ENCODE peak calls at places on chromosomes 11 and 22, in seven cellular contexts. U, O, E, Q, Z, M and N are unnamed samples.

GRCh38 chr22:20061481-20061861 is 18.6 kb upstream of the DGCR8 start:
- DNase-seq in U (peak), E (no peak), Q (no peak), Z (no peak), O (no peak), M (no peak), N (no peak)

GRCh38 chr11:71476031-71476430 is 23.0 kb downstream of the NADSYN1 start:
- DNase-seq in O (no peak), Q (no peak), E (no peak), Z (no peak), M (no peak), U (no peak), N (no peak)

GRCh38 chr11:72828081-72828567 is 13.9 kb downstream of the ATG16L2 start:
- DNase-seq in Z (no peak), U (peak), O (no peak), M (peak), Q (peak), E (no peak), N (peak)

GRCh38 chr11:99822846-99823565 is 802.3 kb downstream of the CNTN5 start:
- DNase-seq in Z (no peak), E (no peak), M (no peak), O (no peak), U (no peak), Q (peak), N (no peak)

GRCh38 chr11:22244986-22245592 is 52.2 kb downstream of the ANO5 start:
- DNase-seq in U (peak), Q (peak), O (peak), M (peak), Z (peak), E (no peak), N (peak)

GRCh38 chr11:18075444-18075843 is 29.4 kb upstream of the TPH1 start:
- DNase-seq in O (no peak), M (no peak), Q (no peak), E (no peak), Z (no peak), U (peak), N (no peak)

GRCh38 chr11:134333951-134334350 is 2.2 kb downstream of the GLB1L2 start:
- DNase-seq in U (no peak), E (no peak), O (no peak), M (no peak), Z (no peak), Q (no peak), N (no peak)

GRCh38 chr11:100810146-100810545 is 123.1 kb downstream of the ARHGAP42 start:
- DNase-seq in M (no peak), Q (peak), Z (no peak), U (no peak), E (no peak), O (no peak), N (peak)

GRCh38 chr11:115558635-115559034 is 54.4 kb upstream of the CADM1 start:
- DNase-seq in U (no peak), Q (no peak), M (no peak), O (no peak), Z (no peak), E (no peak), N (no peak)

GRCh38 chr11:15918212-15918611 is 438.1 kb downstream of the SOX6 start:
- DNase-seq in Z (no peak), O (no peak), E (no peak), U (no peak), M (no peak), Q (no peak), N (no peak)

GRCh38 chr11:65454311-65454695 is 31.7 kb downstream of the NEAT1 start:
- DNase-seq in M (no peak), U (peak), Q (no peak), E (no peak), O (no peak), Z (no peak), N (peak)

GRCh38 chr11:104968856-104969776 is 742 bp upstream of the CASP4 start:
- DNase-seq in Z (peak), U (peak), O (no peak), E (peak), M (no peak), Q (peak), N (peak)

GRCh38 chr11:114134870-114135269 is 75.4 kb downstream of the ZBTB16 start:
- DNase-seq in M (peak), Z (no peak), O (no peak), E (no peak), U (peak), Q (peak), N (peak)

GRCh38 chr11:1505480-1505879 is 18.9 kb upstream of the MOB2 start:
- DNase-seq in U (no peak), O (no peak), E (no peak), Q (no peak), Z (no peak), M (no peak), N (no peak)

GRCh38 chr11:35590412-35590811 is 27.8 kb upstream of the FJX1 start:
- DNase-seq in O (no peak), M (peak), Q (no peak), Z (no peak), E (no peak), U (no peak), N (no peak)

GRCh38 chr22:49789289-49790141 is 38.2 kb downstream of the BRD1 start:
- DNase-seq in U (peak), O (no peak), M (peak), Z (peak), Q (peak), E (peak), N (peak)

GRCh38 chr22:46894851-46895640 is 132.6 kb downstream of the TBC1D22A start:
- DNase-seq in E (no peak), M (no peak), Z (peak), Q (no peak), U (no peak), O (no peak), N (no peak)

GRCh38 chr11:12540913-12541587 is 133.2 kb upstream of the TEAD1 start:
- DNase-seq in Q (peak), M (peak), U (peak), E (no peak), O (no peak), Z (no peak), N (peak)

GRCh38 chr11:102448869-102449224 is 3.7 kb downstream of the TMEM123 start:
- DNase-seq in E (no peak), U (no peak), M (no peak), O (no peak), Q (peak), Z (peak), N (no peak)

GRCh38 chr11:23423119-23423518 is 562.8 kb upstream of the CCDC179 start:
- DNase-seq in E (no peak), Z (no peak), O (no peak), U (no peak), M (peak), Q (peak), N (peak)

GRCh38 chr11:3824714-3825472 is 15.9 kb downstream of the RHOG start:
- DNase-seq in M (no peak), E (peak), Z (peak), U (peak), Q (peak), O (no peak), N (peak)

GRCh38 chr11:62580959-62581715 is 7.4 kb upstream of the EEF1G start:
- DNase-seq in Q (no peak), M (no peak), U (no peak), E (no peak), O (no peak), Z (no peak), N (no peak)

GRCh38 chr22:29605236-29605850 is 1.9 kb downstream of the NF2 start:
- DNase-seq in Z (no peak), O (no peak), M (no peak), E (no peak), Q (no peak), U (no peak), N (no peak)
- TF ChIP-seq CTCF in Z (no peak), O (no peak), M (no peak), E (no peak), Q (no peak), U (no peak), N (no peak)

GRCh38 chr22:31246687-31247086 is 34.6 kb downstream of the LIMK2 start:
- DNase-seq in Q (no peak), Z (no peak), E (no peak), O (no peak), M (no peak), U (no peak), N (no peak)

GRCh38 chr22:31248138-31248745 is 36.1 kb downstream of the LIMK2 start:
- DNase-seq in Q (peak), U (peak), O (peak), E (peak), M (peak), Z (no peak), N (peak)

GRCh38 chr22:31248965-31249940 is 37.2 kb downstream of the LIMK2 start:
- DNase-seq in U (peak), Q (no peak), Z (no peak), M (no peak), E (no peak), O (no peak), N (peak)

GRCh38 chr22:31244943-31245451 is 32.9 kb downstream of the LIMK2 start:
- DNase-seq in M (no peak), U (no peak), Z (no peak), E (no peak), Q (no peak), O (no peak), N (no peak)

DNA sequence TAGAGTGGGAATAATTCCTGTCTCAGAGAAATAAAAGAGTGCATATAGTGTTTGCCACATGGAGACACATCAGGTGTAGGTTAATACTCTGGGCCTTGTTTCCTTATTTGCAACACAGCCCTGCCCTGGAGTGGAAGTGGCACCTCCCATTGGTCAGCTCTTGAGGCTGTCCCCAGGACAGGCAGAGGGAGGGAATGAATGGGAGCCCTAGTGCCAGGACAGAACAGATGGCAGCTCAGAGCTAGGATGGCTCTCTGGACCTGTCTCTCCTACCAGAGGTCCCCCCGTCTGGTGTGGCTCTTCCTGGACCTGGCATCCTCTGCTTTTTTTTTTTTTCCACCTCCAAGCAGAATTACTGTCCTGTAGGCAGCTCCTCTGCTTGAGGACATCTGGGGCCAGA is 35.6 kb downstream of the LIMK2 start:
- DNase-seq in Q (no peak), O (no peak), E (no peak), M (no peak), U (no peak), Z (no peak), N (no peak)
- H3K4me3 ChIP-seq in Q (peak), O (peak), E (no peak), M (peak), U (peak), Z (no peak), N (peak)

GRCh38 chr22:23895599-23896144 is 1.5 kb downstream of the MIF start:
- DNase-seq in Z (no peak), U (no peak), Q (no peak), O (no peak), E (no peak), M (no peak), N (no peak)
- TF ChIP-seq CTCF in Z (no peak), U (no peak), Q (no peak), O (no peak), E (no peak), M (no peak), N (no peak)

DNA sequence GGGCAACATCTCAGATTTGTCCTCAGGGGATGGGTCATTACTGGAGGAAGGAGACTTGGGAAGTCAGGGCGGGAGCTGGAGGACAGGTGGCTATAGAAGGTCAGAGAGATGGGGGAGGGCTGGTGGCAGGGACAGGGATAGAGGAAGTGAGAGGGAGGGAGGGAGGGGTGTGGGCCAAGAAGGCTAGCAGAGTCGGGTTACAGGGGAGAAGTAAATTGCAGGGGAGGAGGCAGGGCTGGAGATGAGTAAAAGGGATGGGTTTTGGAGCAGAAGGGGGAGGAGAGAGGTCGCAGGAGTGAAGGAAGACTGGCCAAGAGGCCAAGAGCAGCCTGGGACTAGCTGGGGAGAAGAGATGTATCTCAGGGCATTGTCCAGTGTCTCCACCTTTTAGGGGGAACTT is 33.0 kb downstream of the LRRC10B start:
- DNase-seq in Z (no peak), E (no peak), O (peak), U (peak), Q (peak), M (peak), N (peak)
- H3K4me3 ChIP-seq in Z (no peak), E (no peak), O (no peak), U (no peak), Q (no peak), M (no peak), N (no peak)

DNA sequence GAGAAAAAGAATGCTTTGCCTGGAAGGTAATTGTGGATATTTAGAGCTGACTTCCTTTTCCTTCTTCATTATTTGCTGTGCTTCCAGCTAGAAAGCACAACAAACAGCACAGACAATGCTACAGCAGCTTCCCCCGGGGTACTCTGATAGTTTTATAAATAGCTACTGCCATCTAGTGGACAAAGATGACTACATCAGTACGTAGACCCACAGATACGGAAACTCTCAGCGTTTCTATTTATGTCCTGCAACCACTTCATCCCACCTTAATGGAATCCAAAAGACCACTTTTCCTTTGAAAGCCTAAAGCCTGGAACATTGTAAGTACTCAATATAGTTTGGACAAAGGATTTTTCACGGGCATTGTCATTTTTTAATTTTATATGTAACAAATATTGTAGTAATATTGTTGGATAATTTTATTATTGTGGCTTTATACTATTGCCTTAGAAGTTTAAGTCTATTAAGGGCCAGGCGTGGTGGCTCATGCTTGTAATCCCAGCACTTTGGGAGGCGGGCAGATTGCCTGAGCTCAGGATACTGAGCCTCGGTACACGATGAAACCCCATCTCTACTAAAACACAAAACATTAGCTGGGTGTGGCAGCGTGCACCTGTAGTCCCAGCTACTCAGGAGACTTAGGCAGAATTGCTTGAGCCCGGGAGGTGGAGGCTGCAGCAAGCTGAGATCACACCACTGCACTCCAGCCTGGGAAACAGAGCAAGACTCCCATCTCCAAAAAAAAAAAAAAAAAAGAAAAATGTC is 7.5 kb downstream of the HSPA8 start:
- DNase-seq in O (no peak), E (no peak), Z (peak), U (peak), M (peak), Q (peak), N (peak)
- TF ChIP-seq CTCF in O (peak), E (peak), Z (peak), U (peak), M (peak), Q (peak), N (peak)

DNA sequence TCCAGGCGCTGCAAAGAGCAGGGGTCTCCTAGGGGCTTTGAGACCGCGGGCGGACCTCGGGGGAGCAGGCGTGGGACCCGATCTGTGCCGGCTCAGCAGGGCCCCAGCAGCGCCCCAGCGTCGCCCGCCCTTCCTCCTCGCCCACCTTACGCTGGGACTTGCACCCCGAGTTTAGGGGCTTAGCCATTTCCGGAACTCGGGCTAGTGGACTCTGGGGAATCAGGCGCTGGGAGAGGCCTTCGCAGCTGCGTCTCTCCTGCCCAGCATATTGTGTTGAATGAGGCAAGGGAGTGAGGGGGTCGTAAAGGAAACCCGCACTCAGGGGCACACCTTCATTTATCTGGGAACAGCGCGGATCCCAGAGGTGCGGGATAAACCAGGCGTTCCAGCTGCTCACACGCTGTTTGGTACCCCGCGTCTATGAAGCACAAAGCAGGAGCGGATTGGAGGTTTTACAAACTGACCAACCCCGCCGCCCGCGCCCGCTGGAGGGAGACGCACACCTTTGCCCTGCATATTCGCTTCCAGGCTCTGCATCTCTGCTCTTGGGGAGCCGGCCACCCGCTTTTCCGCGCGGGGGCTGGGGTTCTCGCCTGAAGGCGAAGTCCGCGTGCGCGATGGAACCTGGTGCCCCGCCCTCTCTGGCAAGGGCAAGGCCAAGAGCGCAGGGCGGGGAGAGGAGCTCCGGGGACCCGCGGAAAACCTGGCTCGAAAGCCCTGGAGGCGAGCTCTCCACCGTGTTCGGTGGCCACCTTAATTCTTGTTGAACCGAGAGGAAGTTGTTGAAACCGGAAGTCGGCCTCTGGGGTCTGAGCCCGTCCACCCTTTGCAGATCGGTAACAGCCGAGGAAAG is 6.7 kb upstream of the ALX4 start:
- DNase-seq in E (no peak), O (no peak), Z (no peak), Q (no peak), M (no peak), U (no peak), N (no peak)
- H3K4me3 ChIP-seq in E (peak), O (peak), Z (peak), Q (peak), M (peak), U (peak), N (peak)

GRCh38 chr22:31153357-31153756 is 6.6 kb upstream of the RNF185 start:
- DNase-seq in M (no peak), O (no peak), Q (no peak), E (no peak), Z (no peak), U (no peak), N (no peak)

GRCh38 chr22:31151872-31152271 is 8.1 kb upstream of the RNF185 start:
- DNase-seq in U (no peak), O (no peak), Q (no peak), Z (no peak), E (no peak), M (no peak), N (no peak)

GRCh38 chr22:31148516-31148915 is 8.2 kb upstream of the PLA2G3 start:
- DNase-seq in Z (no peak), Q (peak), M (no peak), E (no peak), O (no peak), U (peak), N (no peak)

GRCh38 chr22:31148953-31149627 is 8.8 kb upstream of the PLA2G3 start:
- DNase-seq in U (peak), Q (peak), E (peak), O (no peak), Z (peak), M (peak), N (peak)

GRCh38 chr22:31150615-31151014 is 9.4 kb upstream of the RNF185 start:
- DNase-seq in Q (peak), M (no peak), Z (peak), E (no peak), O (no peak), U (no peak), N (no peak)
- TF ChIP-seq CTCF in Q (peak), M (peak), Z (peak), E (no peak), O (peak), U (peak), N (peak)

DNA sequence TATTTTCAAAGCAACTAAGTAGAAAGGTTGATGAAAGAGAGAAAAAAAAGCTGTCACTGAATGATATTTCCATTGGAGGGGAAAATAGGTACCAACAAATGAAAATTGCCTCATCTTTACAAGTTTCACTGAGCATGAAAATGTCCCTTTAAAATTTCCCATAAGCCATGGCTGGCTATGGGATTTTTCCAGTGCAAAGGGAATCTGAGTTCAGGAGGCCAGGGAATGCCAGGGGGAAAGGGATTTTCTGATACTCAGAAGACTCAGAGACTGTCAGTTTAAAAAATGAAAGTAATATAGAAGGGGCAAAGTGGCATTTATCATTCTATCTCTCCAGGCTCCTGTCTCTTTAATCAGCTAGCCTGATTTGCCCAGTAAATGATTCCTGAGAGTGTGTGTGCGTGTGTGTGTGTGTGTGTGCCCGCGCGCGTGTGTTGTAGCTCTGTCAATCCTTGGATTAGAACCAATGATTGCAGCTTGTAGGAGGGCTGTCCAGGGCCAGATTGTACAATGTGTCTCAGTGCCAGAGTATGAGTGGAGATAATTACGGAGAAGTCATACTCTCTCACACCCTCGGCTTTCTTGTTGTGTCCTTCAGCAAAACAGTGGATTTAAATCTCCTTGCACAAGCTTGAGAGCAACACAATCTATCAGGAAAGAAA is at the start of gene NTM:
- DNase-seq in E (peak), Z (no peak), U (peak), Q (peak), M (peak), O (no peak), N (peak)
- H3K4me3 ChIP-seq in E (no peak), Z (no peak), U (no peak), Q (no peak), M (peak), O (no peak), N (no peak)